ENCODE peak calls at places on chromosomes 3 and 15, in seven cellular contexts. A is H9, S is iris pigment epithelial cell, U is EH, W is uterus, N is neural crest cell, B is DMS79. C is an unnamed sample.

GRCh38 chr15:62979252-62979651 is 63.3 kb upstream of the TPM1 start:
- DNase-seq in A (no peak), S (no peak), U (peak), W (no peak), N (no peak), B (no peak), C (no peak)

GRCh38 chr3:46663611-46664135 is 29.8 kb downstream of the ALS2CL start:
- DNase-seq in W (no peak), U (peak), A (peak), N (no peak), B (peak), S (peak), C (peak)

GRCh38 chr3:126081618-126082333 is 2.1 kb downstream of the SLC41A3 start:
- DNase-seq in A (no peak), W (no peak), U (peak), N (no peak), S (peak), B (no peak), C (peak)

GRCh38 chr3:72488736-72489030 is 359.6 kb downstream of the SHQ1 start:
- DNase-seq in S (peak), W (no peak), B (no peak), U (peak), N (no peak), A (no peak), C (no peak)

GRCh38 chr3:40593351-40593750 is 68.6 kb downstream of the ZNF621 start:
- DNase-seq in W (no peak), A (no peak), U (peak), N (no peak), S (peak), B (no peak), C (no peak)

GRCh38 chr15:63605036-63605435 is 7.8 kb downstream of the FBXL22 start:
- DNase-seq in W (no peak), U (no peak), N (no peak), S (no peak), B (no peak), A (no peak), C (no peak)

GRCh38 chr3:79515072-79515471 is 252.7 kb downstream of the ROBO1 start:
- DNase-seq in A (no peak), U (peak), S (no peak), B (no peak), W (no peak), N (no peak), C (no peak)

GRCh38 chr3:193970773-193971206 is 165.2 kb upstream of the HES1 start:
- DNase-seq in U (no peak), B (no peak), W (no peak), A (no peak), N (no peak), S (peak), C (no peak)

GRCh38 chr15:70427120-70427519 is 329.4 kb upstream of the TLE3 start:
- DNase-seq in W (no peak), N (no peak), S (peak), U (no peak), A (no peak), B (no peak), C (peak)

GRCh38 chr15:68385671-68386586 is 46.0 kb downstream of the ITGA11 start:
- DNase-seq in B (no peak), S (no peak), A (peak), N (no peak), W (peak), U (no peak), C (no peak)

GRCh38 chr15:49530106-49530505 is 90.5 kb downstream of the FAM227B start:
- DNase-seq in A (no peak), U (peak), N (no peak), B (no peak), S (peak), W (no peak), C (no peak)

GRCh38 chr3:12553921-12554391 is 2.9 kb upstream of the MKRN2 start:
- DNase-seq in B (no peak), U (peak), A (peak), S (peak), N (no peak), W (no peak), C (peak)

GRCh38 chr3:143825513-143825912 is 22.8 kb downstream of the SLC9A9 start:
- DNase-seq in S (no peak), U (no peak), W (no peak), N (no peak), B (no peak), A (no peak), C (no peak)

GRCh38 chr3:32865364-32865763 is 47.6 kb downstream of the TRIM71 start:
- DNase-seq in W (no peak), A (no peak), S (no peak), B (no peak), N (no peak), U (peak), C (no peak)

GRCh38 chr3:52614689-52615088 is 71.0 kb downstream of the PBRM1 start:
- DNase-seq in N (no peak), A (no peak), B (no peak), U (peak), S (peak), W (no peak), C (no peak)

C was measured in T47D.